ENCODE peak calls at places on chromosome 16, in ten cellular contexts. K is AG04450, A is left ventricle myocardium inferior, X is Karpas-422, N is upper lobe of right lung, L is colonic mucosa, T is stomach, I is Caco-2, R is cardiac muscle cell, M is PC-3. C is an unnamed sample.

GRCh38 chr16:60166111-60166510 is 1432.0 kb upstream of the GOT2 start:
- DNase-seq in K (no peak), A (no peak), X (no peak), N (no peak), L (no peak), T (no peak), I (no peak), R (no peak), M (peak; percentile 20), C (no peak)

GRCh38 chr16:24834459-24835335 is 11.1 kb upstream of the SLC5A11 start:
- DNase-seq in K (no peak), A (no peak), X (peak; percentile 64), N (no peak), L (peak; percentile 82), T (peak; percentile 60), I (peak; percentile 58), R (peak; percentile 54), M (peak; percentile 63), C (no peak)

GRCh38 chr16:29820730-29821662 is 734 bp downstream of the MVP start:
- DNase-seq in K (no peak), A (no peak), X (no peak), N (peak; percentile 91), L (peak; percentile 94), T (peak; percentile 86), I (no peak), R (no peak), M (peak; percentile 27), C (no peak)

GRCh38 chr16:31916056-31916488 is 42.5 kb downstream of the ZNF267 start:
- DNase-seq in K (no peak), A (no peak), X (peak; percentile 42), N (no peak), L (no peak), T (no peak), I (no peak), R (no peak), M (no peak), C (no peak)

GRCh38 chr16:81601008-81601428 is 156.4 kb downstream of the CMIP start:
- DNase-seq in K (no peak), A (no peak), X (no peak), N (no peak), L (no peak), T (no peak), I (no peak), R (no peak), M (peak; percentile 60), C (no peak)

GRCh38 chr16:11913425-11914079 is 2.2 kb downstream of the GSPT1 start:
- DNase-seq in K (no peak), A (no peak), X (peak; percentile 35), N (no peak), L (no peak), T (no peak), I (peak; percentile 7), R (no peak), M (peak; percentile 39), C (no peak)

GRCh38 chr16:35207059-35207999 is 1747.9 kb downstream of the TP53TG3F start:
- DNase-seq in K (no peak), A (no peak), X (no peak), N (peak; percentile 52), L (no peak), T (no peak), I (no peak), R (no peak), M (no peak), C (no peak)

GRCh38 chr16:1537763-1538289 is 4.4 kb downstream of the TMEM204 start:
- DNase-seq in K (no peak), A (peak; percentile 12), X (no peak), N (no peak), L (no peak), T (no peak), I (no peak), R (no peak), M (no peak), C (peak; percentile 49)

GRCh38 chr16:20660325-20660724 is 37.2 kb downstream of the ACSM1 start:
- DNase-seq in K (no peak), A (no peak), X (no peak), N (no peak), L (no peak), T (peak; percentile 50), I (no peak), R (no peak), M (no peak), C (no peak)

GRCh38 chr16:70251651-70252354 is at the start of gene EXOSC6:
- DNase-seq in K (peak; percentile 69), A (peak; percentile 90), X (peak; percentile 97), N (peak; percentile 95), L (peak; percentile 93), T (peak; percentile 92), I (peak; percentile 98), R (peak; percentile 96), M (peak; percentile 90), C (peak; percentile 94)

GRCh38 chr16:17560548-17560947 is 89.8 kb upstream of the XYLT1 start:
- DNase-seq in K (no peak), A (no peak), X (no peak), N (no peak), L (no peak), T (no peak), I (no peak), R (no peak), M (no peak), C (no peak)
- H3K27me3 ChIP-seq in K (peaks cover 9% of the 10 kb centered on the region), A (peaks cover 82% of the 10 kb centered on the region), X (no peaks in the 10 kb centered on the region), N (no peaks in the 10 kb centered on the region), L (no peaks in the 10 kb centered on the region), T (no peaks in the 10 kb centered on the region), I (no peaks in the 10 kb centered on the region), R (no peaks in the 10 kb centered on the region), M (no peaks in the 10 kb centered on the region), C (no peaks in the 10 kb centered on the region)

GRCh38 chr16:26749072-26749471 is 317.7 kb upstream of the C16orf82 start:
- DNase-seq in K (no peak), A (no peak), X (no peak), N (no peak), L (no peak), T (no peak), I (no peak), R (no peak), M (no peak), C (no peak)

GRCh38 chr16:26756633-26757032 is 310.1 kb upstream of the C16orf82 start:
- DNase-seq in K (no peak), A (no peak), X (no peak), N (no peak), L (no peak), T (no peak), I (no peak), R (no peak), M (no peak), C (no peak)

GRCh38 chr16:26752166-26752565 is 314.6 kb upstream of the C16orf82 start:
- DNase-seq in K (no peak), A (no peak), X (no peak), N (no peak), L (no peak), T (no peak), I (no peak), R (no peak), M (no peak), C (no peak)
- H3K27me3 ChIP-seq in K (no peaks in the 10 kb centered on the region), A (no peaks in the 10 kb centered on the region), X (no peaks in the 10 kb centered on the region), N (no peaks in the 10 kb centered on the region), L (no peaks in the 10 kb centered on the region), T (no peaks in the 10 kb centered on the region), I (no peaks in the 10 kb centered on the region), R (peaks cover 57% of the 10 kb centered on the region), M (no peaks in the 10 kb centered on the region), C (peaks cover 7% of the 10 kb centered on the region)

GRCh38 chr16:85832578-85833539 is 33.4 kb downstream of the COX4I1 start:
- DNase-seq in K (no peak), A (no peak), X (peak; percentile 93), N (no peak), L (no peak), T (no peak), I (no peak), R (no peak), M (no peak), C (no peak)
- H3K27me3 ChIP-seq in K (peaks cover 39% of the 10 kb centered on the region), A (peaks cover 90% of the 10 kb centered on the region), X (no peaks in the 10 kb centered on the region), N (peaks cover 12% of the 10 kb centered on the region), L (no peaks in the 10 kb centered on the region), T (no peaks in the 10 kb centered on the region), I (no peaks in the 10 kb centered on the region), R (no peaks in the 10 kb centered on the region), M (peaks cover 69% of the 10 kb centered on the region), C (no peaks in the 10 kb centered on the region)

GRCh38 chr16:84841787-84842300 is 22.1 kb downstream of the CRISPLD2 start:
- DNase-seq in K (no peak), A (no peak), X (no peak), N (peak; percentile 89), L (peak; percentile 77), T (peak; percentile 85), I (peak; percentile 78), R (no peak), M (peak; percentile 65), C (no peak)
- H3K27me3 ChIP-seq in K (no peaks in the 10 kb centered on the region), A (peaks cover 51% of the 10 kb centered on the region), X (no peaks in the 10 kb centered on the region), N (no peaks in the 10 kb centered on the region), L (no peaks in the 10 kb centered on the region), T (no peaks in the 10 kb centered on the region), I (no peaks in the 10 kb centered on the region), R (peaks cover 6% of the 10 kb centered on the region), M (no peaks in the 10 kb centered on the region), C (peaks cover 7% of the 10 kb centered on the region)

DNA sequence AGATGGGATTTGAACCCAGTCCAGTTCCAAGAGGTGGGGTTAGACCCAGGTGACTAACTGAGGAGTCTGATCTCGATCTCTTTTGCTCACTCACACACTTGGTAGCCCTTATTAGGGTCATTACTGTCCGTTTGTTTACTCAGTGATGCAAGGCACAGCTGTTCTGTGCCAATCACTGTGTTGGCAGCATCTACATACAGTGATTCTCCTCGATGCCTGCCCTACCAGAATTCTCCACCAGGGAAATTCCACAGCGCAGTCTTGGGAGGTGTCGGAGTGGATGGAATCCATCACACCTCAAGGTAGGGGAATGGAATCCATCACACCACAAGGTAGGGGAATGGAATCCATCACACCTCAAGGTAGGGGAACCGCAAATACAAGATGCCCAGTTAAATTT is 279.6 kb downstream of the MAF start:
- DNase-seq in K (no peak), A (no peak), X (no peak), N (no peak), L (no peak), T (no peak), I (no peak), R (no peak), M (no peak), C (no peak)
- H3K27me3 ChIP-seq in K (no peaks in the 10 kb centered on the region), A (peaks cover 85% of the 10 kb centered on the region), X (no peaks in the 10 kb centered on the region), N (peaks cover 5% of the 10 kb centered on the region), L (no peaks in the 10 kb centered on the region), T (no peaks in the 10 kb centered on the region), I (peaks cover 2% of the 10 kb centered on the region), R (peaks cover 7% of the 10 kb centered on the region), M (no peaks in the 10 kb centered on the region), C (no peaks in the 10 kb centered on the region)

DNA sequence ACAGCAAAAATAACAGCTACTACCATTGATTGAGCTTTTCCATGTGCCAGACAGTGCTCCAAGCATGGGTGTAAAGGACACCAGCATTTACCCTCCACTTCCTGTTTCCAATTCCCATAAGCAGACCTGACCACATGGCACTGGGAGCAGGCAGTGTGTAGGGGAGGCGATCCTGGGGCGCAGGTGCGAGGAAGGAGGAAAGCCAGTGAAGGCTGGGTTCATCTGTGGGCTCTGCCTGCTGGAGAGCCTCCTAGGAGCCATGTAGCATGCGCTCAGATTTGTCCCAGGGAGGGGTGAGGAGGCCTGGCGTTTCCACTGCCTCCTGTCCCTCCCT is 56.7 kb downstream of the SNX20 start:
- DNase-seq in K (no peak), A (no peak), X (no peak), N (no peak), L (no peak), T (no peak), I (no peak), R (no peak), M (no peak), C (no peak)
- H3K27me3 ChIP-seq in K (peaks cover 3% of the 10 kb centered on the region), A (peaks cover 5% of the 10 kb centered on the region), X (no peaks in the 10 kb centered on the region), N (no peaks in the 10 kb centered on the region), L (no peaks in the 10 kb centered on the region), T (no peaks in the 10 kb centered on the region), I (no peaks in the 10 kb centered on the region), R (peaks cover 3% of the 10 kb centered on the region), M (no peaks in the 10 kb centered on the region), C (peaks cover 24% of the 10 kb centered on the region)